ENCODE peak calls at places on chromosomes 3 and 15, in ten cellular contexts. N, G, Q, C, H, R, X, M, Y and S are unnamed samples.

GRCh38 chr15:88498991-88499390 is 31.5 kb downstream of the MRPS11 start:
- DNase-seq in N (no peak), G (peak), Q (no peak), C (no peak), H (no peak), R (no peak), X (no peak), M (no peak), Y (no peak), S (no peak)

GRCh38 chr3:194397757-194398312 is 1.2 kb downstream of the GP5 start:
- DNase-seq in N (no peak), G (no peak), Q (no peak), C (peak), H (no peak), R (no peak), X (peak), M (no peak), Y (peak), S (no peak)

GRCh38 chr3:20054549-20054987 is 14.3 kb downstream of the KAT2B start:
- DNase-seq in N (peak), G (no peak), Q (no peak), C (no peak), H (peak), R (peak), X (peak), M (peak), Y (peak), S (peak)

GRCh38 chr3:58065700-58066167 is 57.5 kb downstream of the FLNB start:
- DNase-seq in N (no peak), G (no peak), Q (no peak), C (no peak), H (no peak), R (no peak), X (no peak), M (no peak), Y (no peak), S (no peak)

GRCh38 chr3:194169595-194169994 is 33.6 kb downstream of the HES1 start:
- DNase-seq in N (no peak), G (no peak), Q (no peak), C (no peak), H (no peak), R (no peak), X (no peak), M (no peak), Y (no peak), S (no peak)

GRCh38 chr15:85730001-85730820 is 64.5 kb downstream of the KLHL25 start:
- DNase-seq in N (peak), G (peak), Q (no peak), C (peak), H (peak), R (no peak), X (peak), M (peak), Y (peak), S (peak)

GRCh38 chr15:80445300-80446041 is 41.3 kb downstream of the ARNT2 start:
- DNase-seq in N (no peak), G (no peak), Q (no peak), C (no peak), H (no peak), R (no peak), X (no peak), M (no peak), Y (no peak), S (no peak)

GRCh38 chr3:128784228-128784627 is 58.2 kb downstream of the RAB7A start:
- DNase-seq in N (no peak), G (peak), Q (no peak), C (no peak), H (no peak), R (no peak), X (no peak), M (no peak), Y (peak), S (peak)

GRCh38 chr15:26872206-26872605 is 5.3 kb downstream of the GABRA5 start:
- DNase-seq in N (no peak), G (peak), Q (no peak), C (no peak), H (no peak), R (no peak), X (no peak), M (no peak), Y (no peak), S (no peak)

GRCh38 chr3:84772841-84773240 is 185.9 kb upstream of the CADM2 start:
- DNase-seq in N (no peak), G (no peak), Q (no peak), C (no peak), H (no peak), R (no peak), X (no peak), M (no peak), Y (no peak), S (no peak)

GRCh38 chr3:148233403-148233802 is 464.3 kb upstream of the AGTR1 start:
- DNase-seq in N (no peak), G (no peak), Q (no peak), C (no peak), H (no peak), R (no peak), X (peak), M (peak), Y (no peak), S (no peak)

GRCh38 chr15:61951949-61952348 is 108.3 kb downstream of the VPS13C start:
- DNase-seq in N (no peak), G (no peak), Q (no peak), C (no peak), H (no peak), R (no peak), X (peak), M (peak), Y (no peak), S (peak)

GRCh38 chr15:34039506-34040123 is 611 bp upstream of the AVEN start:
- DNase-seq in N (no peak), G (no peak), Q (no peak), C (no peak), H (no peak), R (no peak), X (no peak), M (no peak), Y (peak), S (no peak)

GRCh38 chr3:140203510-140203909 is 268.5 kb downstream of the CLSTN2 start:
- DNase-seq in N (no peak), G (peak), Q (no peak), C (no peak), H (no peak), R (no peak), X (no peak), M (no peak), Y (no peak), S (no peak)

GRCh38 chr3:57169872-57170623 is 4.9 kb upstream of the IL17RD start:
- DNase-seq in N (peak), G (peak), Q (no peak), C (peak), H (peak), R (peak), X (no peak), M (peak), Y (peak), S (peak)

GRCh38 chr3:23735575-23736326 is 70.0 kb upstream of the UBE2E1 start:
- DNase-seq in N (no peak), G (peak), Q (no peak), C (no peak), H (no peak), R (no peak), X (no peak), M (peak), Y (no peak), S (no peak)

GRCh38 chr15:74167891-74168331 is 5.6 kb upstream of the ISLR start:
- DNase-seq in N (no peak), G (no peak), Q (no peak), C (no peak), H (no peak), R (peak), X (no peak), M (no peak), Y (no peak), S (no peak)

GRCh38 chr3:196499061-196499460 is 4.5 kb downstream of the RNF168 start:
- DNase-seq in N (no peak), G (no peak), Q (no peak), C (no peak), H (no peak), R (no peak), X (peak), M (peak), Y (no peak), S (peak)

GRCh38 chr3:136984837-136985236 is 27.1 kb downstream of the IL20RB start:
- DNase-seq in N (peak), G (no peak), Q (no peak), C (no peak), H (no peak), R (no peak), X (peak), M (peak), Y (no peak), S (no peak)

GRCh38 chr15:75508741-75509532 is 57.4 kb upstream of the SIN3A start:
- DNase-seq in N (peak), G (no peak), Q (peak), C (no peak), H (peak), R (no peak), X (peak), M (peak), Y (peak), S (peak)

GRCh38 chr15:84840741-84841429 is 23.7 kb downstream of the ALPK3 start:
- DNase-seq in N (no peak), G (no peak), Q (peak), C (peak), H (peak), R (peak), X (peak), M (peak), Y (no peak), S (peak)

GRCh38 chr3:42192334-42193200 is 73.4 kb downstream of the CCK start:
- DNase-seq in N (no peak), G (no peak), Q (no peak), C (no peak), H (no peak), R (no peak), X (peak), M (no peak), Y (no peak), S (no peak)

GRCh38 chr15:64897345-64897985 is 14.2 kb upstream of the ANKDD1A start:
- DNase-seq in N (peak), G (no peak), Q (no peak), C (peak), H (no peak), R (peak), X (peak), M (peak), Y (no peak), S (peak)

GRCh38 chr3:47020311-47020710 is 40.8 kb downstream of the NBEAL2 start:
- DNase-seq in N (no peak), G (no peak), Q (no peak), C (no peak), H (no peak), R (no peak), X (no peak), M (no peak), Y (no peak), S (no peak)

GRCh38 chr15:69697913-69698312 is 245.3 kb downstream of the RPLP1 start:
- DNase-seq in N (no peak), G (no peak), Q (no peak), C (no peak), H (peak), R (no peak), X (no peak), M (no peak), Y (no peak), S (no peak)

GRCh38 chr3:108818404-108818803 is 4.2 kb upstream of the TRAT1 start:
- DNase-seq in N (peak), G (peak), Q (no peak), C (no peak), H (no peak), R (no peak), X (peak), M (no peak), Y (peak), S (peak)

GRCh38 chr3:159652452-159652851 is 336.2 kb upstream of the IL12A start:
- DNase-seq in N (no peak), G (no peak), Q (no peak), C (no peak), H (no peak), R (no peak), X (no peak), M (no peak), Y (no peak), S (no peak)

GRCh38 chr3:145798005-145798404 is 363.0 kb downstream of the PLOD2 start:
- DNase-seq in N (no peak), G (no peak), Q (no peak), C (no peak), H (no peak), R (no peak), X (no peak), M (no peak), Y (no peak), S (no peak)

GRCh38 chr3:114872588-114872987 is 274.5 kb downstream of the ZBTB20 start:
- DNase-seq in N (no peak), G (no peak), Q (no peak), C (no peak), H (no peak), R (no peak), X (peak), M (no peak), Y (no peak), S (no peak)

GRCh38 chr3:171953300-171954022 is 85.9 kb upstream of the FNDC3B start:
- DNase-seq in N (no peak), G (peak), Q (no peak), C (no peak), H (no peak), R (no peak), X (no peak), M (no peak), Y (no peak), S (no peak)

GRCh38 chr3:175224051-175224450 is 364.9 kb downstream of the NAALADL2 start:
- DNase-seq in N (no peak), G (no peak), Q (no peak), C (no peak), H (no peak), R (no peak), X (no peak), M (peak), Y (no peak), S (peak)

GRCh38 chr15:63057454-63058335 is 15.1 kb downstream of the TPM1 start:
- DNase-seq in N (no peak), G (no peak), Q (no peak), C (no peak), H (no peak), R (no peak), X (no peak), M (no peak), Y (no peak), S (no peak)

GRCh38 chr3:100588251-100588650 is 21.1 kb upstream of the ADGRG7 start:
- DNase-seq in N (no peak), G (no peak), Q (no peak), C (no peak), H (no peak), R (no peak), X (no peak), M (no peak), Y (no peak), S (no peak)

DNA sequence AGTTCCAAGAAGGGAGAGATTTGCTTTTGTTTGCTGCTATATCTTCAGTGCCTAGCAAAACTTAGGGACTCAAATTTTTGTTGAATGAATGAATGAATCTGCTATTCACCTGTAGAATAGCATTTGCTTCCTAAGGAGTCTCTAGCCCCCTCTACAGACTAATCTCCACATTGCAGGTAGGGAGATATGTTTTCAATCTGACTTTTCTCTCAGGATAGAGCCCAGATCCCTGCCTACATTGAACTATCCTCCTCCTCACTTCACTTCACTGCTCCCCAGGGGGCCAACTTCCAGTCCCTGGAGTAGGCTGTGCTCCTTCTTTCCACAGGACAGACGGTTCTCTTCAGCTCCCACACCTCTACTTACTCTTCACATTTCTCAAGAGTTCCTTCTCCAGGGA is 81.9 kb upstream of the PTX3 start:
- DNase-seq in N (no peak), G (peak), Q (no peak), C (no peak), H (no peak), R (no peak), X (no peak), M (peak), Y (no peak), S (peak)
- TF ChIP-seq CTCF in N (no peak), G (peak), Q (peak), C (no peak), H (no peak), R (no peak), X (peak), M (peak), Y (peak), S (peak)

GRCh38 chr15:60616147-60616546 is 137.2 kb upstream of the ICE2 start:
- DNase-seq in N (no peak), G (no peak), Q (no peak), C (no peak), H (no peak), R (no peak), X (no peak), M (no peak), Y (no peak), S (no peak)

GRCh38 chr15:60616628-60617027 is 137.7 kb upstream of the ICE2 start:
- DNase-seq in N (no peak), G (no peak), Q (no peak), C (no peak), H (no peak), R (no peak), X (no peak), M (no peak), Y (no peak), S (no peak)

GRCh38 chr15:60614028-60614427 is 135.1 kb upstream of the ICE2 start:
- DNase-seq in N (no peak), G (no peak), Q (no peak), C (no peak), H (no peak), R (no peak), X (no peak), M (no peak), Y (no peak), S (no peak)

GRCh38 chr15:60612400-60613048 is 133.6 kb upstream of the ICE2 start:
- DNase-seq in N (no peak), G (no peak), Q (no peak), C (no peak), H (no peak), R (no peak), X (no peak), M (no peak), Y (no peak), S (no peak)

DNA sequence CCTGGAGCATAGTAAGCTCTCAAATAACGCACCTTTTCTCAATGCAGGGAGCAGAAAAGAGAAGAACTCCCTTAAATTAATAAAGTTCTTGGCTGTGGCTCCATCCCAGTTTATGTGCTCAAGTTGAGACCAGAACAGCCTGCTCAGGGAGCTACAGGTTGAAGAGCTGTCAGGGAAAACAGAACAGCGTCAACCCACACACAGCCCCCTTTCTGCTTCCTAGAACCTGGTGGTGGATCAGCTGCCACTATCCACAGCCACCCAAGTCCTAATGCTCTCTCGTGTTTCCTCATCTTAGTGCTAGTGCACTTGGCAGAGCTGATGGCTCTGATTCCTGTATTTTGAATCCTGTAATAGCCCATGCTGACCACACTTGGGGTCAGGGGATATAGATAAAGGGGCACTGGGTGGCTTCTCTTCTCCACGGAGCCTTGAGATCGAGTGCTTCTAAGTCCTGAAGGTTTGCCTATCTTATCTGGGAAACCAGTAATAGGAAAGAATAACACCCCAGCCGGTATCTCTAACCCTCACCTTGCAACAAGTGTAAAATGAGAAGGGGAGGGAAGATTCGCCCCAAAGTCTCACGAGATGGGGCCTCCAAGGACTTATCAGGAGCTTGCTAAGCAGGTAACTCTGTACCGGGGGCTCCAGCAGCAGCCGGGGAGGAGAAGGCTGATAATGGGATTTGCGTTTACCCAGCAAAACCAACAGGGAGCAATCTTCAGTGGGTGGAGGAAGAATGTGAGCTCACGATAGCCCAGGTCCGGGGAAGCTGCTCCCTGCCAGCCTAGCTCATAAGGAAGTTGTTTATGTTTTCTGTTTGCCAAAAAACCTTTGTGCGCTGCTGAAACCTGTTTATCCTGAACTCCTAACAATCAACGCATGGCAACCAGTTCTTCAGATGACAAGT is 136.2 kb upstream of the ICE2 start:
- DNase-seq in N (no peak), G (peak), Q (no peak), C (no peak), H (no peak), R (no peak), X (no peak), M (no peak), Y (no peak), S (peak)
- TF ChIP-seq CTCF in N (no peak), G (no peak), Q (no peak), C (no peak), H (no peak), R (no peak), X (no peak), M (no peak), Y (no peak), S (no peak)

GRCh38 chr3:53229171-53229570 is 26.7 kb downstream of the TKT start:
- DNase-seq in N (no peak), G (no peak), Q (no peak), C (peak), H (no peak), R (no peak), X (no peak), M (no peak), Y (no peak), S (no peak)

GRCh38 chr3:53230789-53231188 is 25.0 kb downstream of the TKT start:
- DNase-seq in N (no peak), G (no peak), Q (no peak), C (peak), H (no peak), R (no peak), X (no peak), M (no peak), Y (no peak), S (no peak)

GRCh38 chr3:53231532-53232511 is 24.0 kb downstream of the TKT start:
- DNase-seq in N (no peak), G (no peak), Q (no peak), C (peak), H (no peak), R (no peak), X (no peak), M (no peak), Y (no peak), S (no peak)

GRCh38 chr3:53229606-53230005 is 26.2 kb downstream of the TKT start:
- DNase-seq in N (no peak), G (no peak), Q (no peak), C (peak), H (no peak), R (no peak), X (no peak), M (no peak), Y (no peak), S (no peak)

DNA sequence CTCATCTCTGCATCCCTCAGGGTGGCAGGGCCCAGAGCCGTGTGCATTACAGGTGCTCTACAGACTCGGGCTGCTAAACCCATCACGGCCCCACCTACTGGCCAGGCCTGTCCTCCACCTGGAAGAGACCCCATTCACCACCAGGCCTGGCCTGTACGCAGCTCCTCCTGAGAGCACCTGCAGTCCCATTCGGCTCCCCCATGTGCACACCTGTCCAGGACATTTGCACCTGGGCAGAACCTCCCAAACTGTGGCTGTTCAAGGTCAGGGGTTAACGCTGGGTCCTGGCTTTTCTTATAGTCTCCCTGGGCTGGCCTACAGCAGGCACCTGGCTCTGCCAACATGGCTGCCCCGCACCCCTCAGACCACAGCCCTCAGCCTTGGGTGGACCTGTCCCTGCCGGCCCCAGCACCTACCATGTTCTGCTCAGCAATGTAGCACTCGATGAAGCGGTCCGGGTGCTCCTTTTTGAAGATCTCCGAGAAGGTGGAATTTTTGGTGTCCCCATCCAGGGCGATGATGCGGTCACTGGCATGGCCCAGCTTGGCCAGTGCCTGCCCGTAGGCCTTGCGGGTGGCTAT is 25.7 kb downstream of the TKT start:
- DNase-seq in N (no peak), G (no peak), Q (no peak), C (no peak), H (no peak), R (no peak), X (no peak), M (no peak), Y (no peak), S (no peak)
- TF ChIP-seq CTCF in N (no peak), G (peak), Q (no peak), C (no peak), H (no peak), R (no peak), X (no peak), M (no peak), Y (no peak), S (peak)

DNA sequence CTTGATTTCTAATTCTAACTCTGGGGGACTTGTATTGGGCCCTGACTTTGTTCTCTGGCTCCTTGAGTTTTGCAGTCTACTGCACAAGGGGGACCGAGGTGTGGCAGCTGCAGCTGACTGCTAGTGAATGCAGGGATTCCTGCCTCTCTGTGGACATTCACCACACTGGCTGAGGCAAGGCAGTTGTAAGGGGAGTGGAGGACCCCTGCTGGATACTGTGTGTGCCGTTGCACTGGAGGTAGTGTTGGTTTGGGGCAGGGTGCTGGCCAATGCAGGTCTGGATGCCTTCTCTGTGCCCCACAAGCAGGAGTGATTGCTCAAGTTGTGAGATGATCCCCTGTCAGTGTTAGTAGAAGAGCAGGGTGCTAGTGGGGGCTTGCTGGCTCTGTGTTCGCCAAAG is 626.1 kb downstream of the SQOR start:
- DNase-seq in N (no peak), G (peak), Q (no peak), C (no peak), H (no peak), R (no peak), X (no peak), M (no peak), Y (no peak), S (peak)
- TF ChIP-seq CTCF in N (no peak), G (peak), Q (no peak), C (no peak), H (no peak), R (no peak), X (no peak), M (no peak), Y (no peak), S (no peak)